ENCODE peak calls at places on chromosome 6, in four cellular contexts. K is H1, L is HL-60, P is stomach. G is an unnamed sample.
A peak's percentile ranks its signal among the peaks of the same experiment; 100 is the strongest.

GRCh38 chr6:44373787-44374186 is 13.7 kb upstream of the CDC5L start:
- DNase-seq in K (no peak), L (no peak), P (no peak), G (no peak)

GRCh38 chr6:44243345-44243744 is 3.6 kb upstream of the HSP90AB1 start:
- DNase-seq in L (no peak), P (no peak), K (no peak), G (no peak)

GRCh38 chr6:402901-403658 is 11.5 kb downstream of the IRF4 start:
- DNase-seq in L (no peak), P (no peak), K (no peak), G (no peak)

GRCh38 chr6:56372621-56373020 is 125.2 kb upstream of the COL21A1 start:
- DNase-seq in P (no peak), L (no peak), K (no peak), G (no peak)

GRCh38 chr6:144613859-144614258 is 328.7 kb downstream of the UTRN start:
- DNase-seq in K (no peak), L (no peak), P (no peak), G (no peak)

GRCh38 chr6:92479821-92480220 is 939.5 kb downstream of the EPHA7 start:
- DNase-seq in P (no peak), L (no peak), K (no peak), G (no peak)

GRCh38 chr6:64170326-64170725 is 534.7 kb downstream of the PHF3 start:
- DNase-seq in L (no peak), P (no peak), K (no peak), G (no peak)

GRCh38 chr6:42821846-42822245 is 40.0 kb downstream of the BICRAL start:
- DNase-seq in L (no peak), K (no peak), P (no peak), G (no peak)

GRCh38 chr6:143232849-143233248 is 172.2 kb downstream of the AIG1 start:
- DNase-seq in L (no peak), K (peak; percentile 68), P (peak; percentile 30), G (peak; percentile 6)

GRCh38 chr6:10305740-10306423 is 109.0 kb downstream of the TFAP2A start:
- DNase-seq in K (no peak), P (no peak), L (no peak), G (no peak)

GRCh38 chr6:26613201-26613600 is 16.4 kb downstream of the ABT1 start:
- DNase-seq in L (no peak), P (no peak), K (no peak), G (no peak)

GRCh38 chr6:40852667-40853383 is 186.2 kb downstream of the UNC5CL start:
- DNase-seq in K (peak; percentile 83), L (peak; percentile 14), P (no peak), G (no peak)

GRCh38 chr6:153130515-153131036 is 506 bp downstream of the RGS17 start:
- DNase-seq in L (no peak), P (no peak), K (peak; percentile 67), G (no peak)

GRCh38 chr6:90484903-90485302 is 102.0 kb downstream of the MAP3K7 start:
- DNase-seq in K (no peak), L (no peak), P (no peak), G (no peak)

GRCh38 chr6:33869121-33869520 is 65.3 kb upstream of the MLN start:
- DNase-seq in P (no peak), L (no peak), K (no peak), G (no peak)

GRCh38 chr6:76803038-76803580 is 660.2 kb downstream of the HTR1B start:
- DNase-seq in K (no peak), P (no peak), L (no peak), G (no peak)

GRCh38 chr6:139663996-139664395 is 289.5 kb upstream of the CITED2 start:
- DNase-seq in P (no peak), L (no peak), K (no peak), G (no peak)

GRCh38 chr6:119887671-119888070 is 538.1 kb upstream of the MAN1A1 start:
- DNase-seq in P (no peak), K (no peak), L (no peak), G (no peak)

GRCh38 chr6:22030730-22031619 is 265.9 kb downstream of the PRL start:
- DNase-seq in P (no peak), K (no peak), L (no peak), G (no peak)

GRCh38 chr6:106966671-106967522 is 7.6 kb downstream of the CD24 start:
- DNase-seq in P (peak; percentile 46), L (no peak), K (no peak), G (no peak)

GRCh38 chr6:156336096-156336495 is 441.1 kb upstream of the ARID1B start:
- DNase-seq in P (no peak), L (no peak), K (no peak), G (no peak)

GRCh38 chr6:123771126-123771525 is 32.5 kb upstream of the NKAIN2 start:
- DNase-seq in P (no peak), L (no peak), K (no peak), G (no peak)

GRCh38 chr6:105452924-105453756 is 50.3 kb upstream of the PREP start:
- DNase-seq in K (no peak), P (peak; percentile 35), L (no peak), G (no peak)

GRCh38 chr6:127302728-127303675 is 36.3 kb downstream of the RNF146 start:
- DNase-seq in P (peak; percentile 44), K (no peak), L (peak; percentile 22), G (peak; percentile 31)

GRCh38 chr6:7773914-7774313 is 48.0 kb downstream of the BMP6 start:
- DNase-seq in L (no peak), K (no peak), P (no peak), G (no peak)

GRCh38 chr6:168281826-168282225 is 37.8 kb downstream of the DACT2 start:
- DNase-seq in P (no peak), K (no peak), L (no peak), G (no peak)

GRCh38 chr6:79543886-79544285 is 6.7 kb upstream of the LCA5 start:
- DNase-seq in L (no peak), K (no peak), P (no peak), G (no peak)

GRCh38 chr6:35678814-35679213 is 9.9 kb downstream of the FKBP5 start:
- DNase-seq in K (no peak), P (no peak), L (no peak), G (no peak)

GRCh38 chr6:11251553-11252358 is 19.3 kb upstream of the NEDD9 start:
- DNase-seq in L (no peak), K (no peak), P (peak; percentile 50), G (no peak)

GRCh38 chr6:3013901-3014674 is 14.4 kb downstream of the NQO2 start:
- DNase-seq in L (no peak), K (no peak), P (no peak), G (no peak)

GRCh38 chr6:134115715-134116074 is 63.3 kb upstream of the SLC2A12 start:
- DNase-seq in K (no peak), P (no peak), L (no peak), G (no peak)

GRCh38 chr6:34143196-34143883 is 2.5 kb downstream of the GRM4 start:
- DNase-seq in P (no peak), K (no peak), L (no peak), G (no peak)

GRCh38 chr6:133326584-133326983 is 85.4 kb downstream of the EYA4 start:
- DNase-seq in L (no peak), K (no peak), P (no peak), G (no peak)

GRCh38 chr6:38973178-38974057 is 75.2 kb upstream of the GLP1R start:
- DNase-seq in P (no peak), K (no peak), L (peak; percentile 20), G (peak; percentile 51)

GRCh38 chr6:83954371-83954770 is 79.2 kb upstream of the MRAP2 start:
- DNase-seq in L (no peak), K (no peak), P (no peak), G (no peak)

GRCh38 chr6:134422426-134423231 is 104.7 kb upstream of the SGK1 start:
- DNase-seq in P (no peak), K (no peak), L (no peak), G (no peak)

GRCh38 chr6:36885461-36886401 is at the start of gene C6orf89:
- DNase-seq in P (peak; percentile 98), K (peak; percentile 95), L (peak; percentile 97), G (peak; percentile 97)
- TF ChIP-seq POLR2AphosphoS5 in P (peak; percentile 95), K (no peak), L (peak; percentile 57), G (peak; percentile 98)

GRCh38 chr6:46688117-46688965 is 656 bp downstream of the TDRD6 start:
- DNase-seq in P (no peak), K (no peak), L (no peak), G (no peak)

GRCh38 chr6:46688966-46689335 is 1.3 kb downstream of the TDRD6 start:
- DNase-seq in K (no peak), P (no peak), L (no peak), G (no peak)

GRCh38 chr6:46689657-46690056 is 2.0 kb downstream of the TDRD6 start:
- DNase-seq in P (no peak), L (no peak), K (no peak), G (no peak)

GRCh38 chr6:46691052-46691451 is 3.4 kb downstream of the TDRD6 start:
- DNase-seq in P (no peak), L (no peak), K (no peak), G (no peak)

GRCh38 chr6:46690126-46690525 is 2.4 kb downstream of the TDRD6 start:
- DNase-seq in P (no peak), L (no peak), K (no peak), G (no peak)
- TF ChIP-seq POLR2AphosphoS5 in P (no peak), L (no peak), K (no peak), G (no peak)

GRCh38 chr6:154579046-154579823 is 68.8 kb upstream of the CNKSR3 start:
- DNase-seq in P (no peak), K (no peak), L (no peak), G (no peak)
- TF ChIP-seq POLR2AphosphoS5 in P (no peak), K (no peak), L (no peak), G (no peak)

GRCh38 chr6:13452346-13453171 is 34.8 kb downstream of the GFOD1 start:
- DNase-seq in P (no peak), K (no peak), L (no peak), G (no peak)

GRCh38 chr6:13455604-13456003 is 31.8 kb downstream of the GFOD1 start:
- DNase-seq in L (no peak), P (no peak), K (no peak), G (no peak)

GRCh38 chr6:13454286-13455221 is 32.8 kb downstream of the GFOD1 start:
- DNase-seq in P (peak; percentile 32), L (peak; percentile 86), K (no peak), G (no peak)

GRCh38 chr6:13453172-13453552 is 34.2 kb downstream of the GFOD1 start:
- DNase-seq in L (no peak), P (no peak), K (no peak), G (no peak)

GRCh38 chr6:13453771-13454251 is 33.6 kb downstream of the GFOD1 start:
- DNase-seq in K (no peak), L (no peak), P (no peak), G (no peak)
- TF ChIP-seq POLR2AphosphoS5 in K (no peak), L (no peak), P (peak; percentile 61), G (no peak)

G was measured in prostate gland.